ENCODE peak calls at places on chromosomes 2 and 18, in eight cellular contexts. T is T-helper 1 cell; B is hypothalamus; C is ELR; O is stimulated activated CD4-positive, alpha-beta T cell treated with anti-CD3 and anti-CD28 coated beads, Interleukin-4, amount 100 ng/mL, for 24 hours; L is activated naive CD4-positive, alpha-beta T cell; H is HCEC 1CT; N is cardiac septum. M is an unnamed sample.

GRCh38 chr2:88582030-88582429 is 45.2 kb downstream of the EIF2AK3 start:
- DNase-seq in H (peak), L (no peak), C (peak), N (no peak), B (no peak), O (no peak), T (no peak), M (peak)

GRCh38 chr2:16625201-16625729 is 40.4 kb downstream of the CYRIA start:
- DNase-seq in O (no peak), H (no peak), T (no peak), L (no peak), B (no peak), N (no peak), C (no peak), M (no peak)

GRCh38 chr2:149388120-149388816 is 57.9 kb downstream of the LYPD6 start:
- DNase-seq in B (no peak), H (peak), N (no peak), L (no peak), C (peak), T (no peak), O (no peak), M (no peak)

GRCh38 chr2:222946700-222947278 is 86.0 kb downstream of the ACSL3 start:
- DNase-seq in N (no peak), H (no peak), B (no peak), T (no peak), C (peak), L (no peak), O (no peak), M (no peak)

GRCh38 chr2:211468881-211469280 is 912.5 kb downstream of the CPS1 start:
- DNase-seq in B (no peak), T (no peak), L (no peak), O (no peak), C (no peak), N (no peak), H (no peak), M (no peak)

GRCh38 chr2:118290436-118291004 is 202.2 kb downstream of the INSIG2 start:
- DNase-seq in L (no peak), C (no peak), O (no peak), B (no peak), H (no peak), N (no peak), T (no peak), M (no peak)

GRCh38 chr2:35081001-35081628 is 1274.5 kb upstream of the CRIM1 start:
- DNase-seq in C (no peak), T (no peak), L (no peak), O (no peak), B (no peak), N (no peak), H (peak), M (no peak)

GRCh38 chr2:229419158-229419557 is 148.1 kb upstream of the PID1 start:
- DNase-seq in B (no peak), C (no peak), H (no peak), L (no peak), N (no peak), T (no peak), O (no peak), M (no peak)

GRCh38 chr2:240513544-240514287 is 44.1 kb downstream of the ANKMY1 start:
- DNase-seq in H (peak), B (peak), L (peak), N (peak), T (peak), O (peak), C (peak), M (peak)

GRCh38 chr18:52813637-52814416 is 473.8 kb downstream of the DCC start:
- DNase-seq in L (no peak), T (no peak), H (no peak), B (no peak), C (no peak), N (no peak), O (no peak), M (no peak)

GRCh38 chr2:210112871-210113270 is 58.3 kb downstream of the KANSL1L start:
- DNase-seq in H (no peak), C (no peak), O (no peak), B (no peak), T (no peak), L (no peak), N (no peak), M (no peak)

GRCh38 chr18:43596106-43596712 is 318.9 kb upstream of the SYT4 start:
- DNase-seq in H (peak), C (peak), B (no peak), N (no peak), T (no peak), O (no peak), L (no peak), M (peak)

GRCh38 chr2:146659976-146660375 is 1184.9 kb upstream of the ACVR2A start:
- DNase-seq in C (no peak), B (no peak), L (no peak), H (no peak), T (no peak), N (no peak), O (no peak), M (no peak)

GRCh38 chr18:77392323-77392722 is 142.7 kb downstream of the GALR1 start:
- DNase-seq in B (no peak), C (no peak), L (no peak), N (no peak), H (no peak), O (no peak), T (no peak), M (no peak)

GRCh38 chr18:34224423-34225217 is at the start of gene NOL4:
- DNase-seq in B (peak), O (no peak), H (no peak), L (no peak), T (no peak), N (no peak), C (no peak), M (peak)

GRCh38 chr2:42881732-42882131 is 89.3 kb upstream of the HAAO start:
- DNase-seq in N (peak), O (peak), L (no peak), T (no peak), C (peak), H (peak), B (no peak), M (peak)

GRCh38 chr18:76488190-76488589 is 6.9 kb downstream of the ZNF516 start:
- DNase-seq in O (no peak), L (no peak), C (peak), B (no peak), N (no peak), H (no peak), T (no peak), M (no peak)

GRCh38 chr18:36186461-36187137 is 698 bp upstream of the MOCOS start:
- DNase-seq in O (no peak), C (peak), H (peak), N (no peak), B (no peak), T (peak), L (no peak), M (peak)

GRCh38 chr2:86304416-86304815 is 33.0 kb downstream of the REEP1 start:
- DNase-seq in T (no peak), L (no peak), C (no peak), B (no peak), H (no peak), N (peak), O (no peak), M (no peak)

GRCh38 chr2:64067326-64067725 is 48.1 kb upstream of the VPS54 start:
- DNase-seq in B (no peak), T (no peak), H (no peak), C (no peak), L (no peak), N (no peak), O (no peak), M (no peak)

GRCh38 chr2:121898483-121898882 is 143.0 kb downstream of the TSN start:
- DNase-seq in N (no peak), L (no peak), T (no peak), C (peak), O (no peak), B (no peak), H (peak), M (peak)

GRCh38 chr2:135072125-135072997 is 20.3 kb downstream of the RAB3GAP1 start:
- DNase-seq in T (no peak), C (peak), O (no peak), L (no peak), H (no peak), N (no peak), B (no peak), M (peak)

GRCh38 chr2:64359892-64360657 is 93.9 kb upstream of the LGALSL start:
- DNase-seq in H (peak), B (no peak), T (no peak), N (peak), C (peak), L (no peak), O (peak), M (peak)

GRCh38 chr18:46332956-46333355 is 228.8 kb downstream of the HAUS1 start:
- DNase-seq in B (no peak), N (peak), O (no peak), L (no peak), T (no peak), C (no peak), H (no peak), M (no peak)

GRCh38 chr2:69631402-69631801 is 12.1 kb downstream of the AAK1 start:
- DNase-seq in T (no peak), H (no peak), L (no peak), B (no peak), O (no peak), N (no peak), C (no peak), M (no peak)

GRCh38 chr2:205766765-205767359 is 84.6 kb downstream of the NRP2 start:
- DNase-seq in H (peak), L (no peak), O (peak), B (peak), T (peak), N (no peak), C (peak), M (peak)

GRCh38 chr2:237154050-237154638 is 68.5 kb downstream of the COPS8 start:
- DNase-seq in H (peak), T (peak), O (peak), C (peak), N (no peak), B (no peak), L (no peak), M (peak)

GRCh38 chr2:30756051-30756719 is 51.1 kb downstream of the CAPN13 start:
- DNase-seq in H (no peak), C (peak), T (no peak), N (peak), O (no peak), L (no peak), B (no peak), M (peak)

GRCh38 chr2:64330691-64331429 is 123.1 kb upstream of the LGALSL start:
- DNase-seq in O (peak), L (peak), N (peak), B (peak), C (peak), H (peak), T (peak), M (peak)

GRCh38 chr2:85585781-85586105 is 1.5 kb downstream of the VAMP5 start:
- DNase-seq in O (no peak), L (no peak), H (peak), C (peak), N (no peak), B (no peak), T (no peak), M (no peak)

GRCh38 chr18:48566588-48566987 is 27.8 kb downstream of the CTIF start:
- DNase-seq in O (no peak), H (peak), N (no peak), C (peak), B (no peak), L (no peak), T (no peak), M (no peak)

GRCh38 chr2:170703776-170704476 is 11.2 kb upstream of the SP5 start:
- DNase-seq in B (no peak), L (no peak), T (no peak), C (no peak), N (no peak), O (no peak), H (no peak), M (no peak)

M was measured in mammary epithelial cell.